ENCODE peak calls at places on chromosomes 2 and 18, in six cellular contexts. One of them, this sample, is unnamed.
A peak's percentile ranks its signal among the peaks of the same experiment; 100 is the strongest.

GRCh38 chr18:59921384-59921891 is 21.6 kb downstream of the PMAIP1 start:
- DNase-seq in psoas muscle: no peak
- DNase-seq in cardiac septum: no peak
- DNase-seq in A549: no peak
- DNase-seq in NCI-H2081: no peak
- DNase-seq in hippocampal formation: no peak
- DNase-seq in this sample: no peak

GRCh38 chr2:84077504-84077903 is 381.6 kb downstream of the SUCLG1 start:
- DNase-seq in cardiac septum: no peak
- DNase-seq in NCI-H2081: peak; percentile 35
- DNase-seq in A549: peak; percentile 38
- DNase-seq in psoas muscle: no peak
- DNase-seq in hippocampal formation: no peak
- DNase-seq in this sample: peak; percentile 14

GRCh38 chr2:200728630-200729029 is 83.1 kb upstream of the BZW1 start:
- DNase-seq in A549: peak; percentile 19
- DNase-seq in cardiac septum: no peak
- DNase-seq in psoas muscle: peak; percentile 54
- DNase-seq in hippocampal formation: no peak
- DNase-seq in NCI-H2081: no peak
- DNase-seq in this sample: no peak

GRCh38 chr2:229910832-229911412 is 10.9 kb downstream of the TRIP12 start:
- DNase-seq in psoas muscle: no peak
- DNase-seq in cardiac septum: no peak
- DNase-seq in NCI-H2081: no peak
- DNase-seq in A549: peak; percentile 31
- DNase-seq in hippocampal formation: no peak
- DNase-seq in this sample: peak; percentile 28

GRCh38 chr2:196208915-196209314 is 37.5 kb upstream of the STK17B start:
- DNase-seq in psoas muscle: no peak
- DNase-seq in A549: no peak
- DNase-seq in NCI-H2081: no peak
- DNase-seq in hippocampal formation: no peak
- DNase-seq in cardiac septum: no peak
- DNase-seq in this sample: no peak

GRCh38 chr18:40690062-40690461 is 1265.0 kb upstream of the PIK3C3 start:
- DNase-seq in A549: no peak
- DNase-seq in NCI-H2081: no peak
- DNase-seq in cardiac septum: no peak
- DNase-seq in hippocampal formation: no peak
- DNase-seq in psoas muscle: no peak
- DNase-seq in this sample: no peak

GRCh38 chr2:61905372-61906186 is at the start of gene COMMD1:
- DNase-seq in A549: peak; percentile 81
- DNase-seq in NCI-H2081: peak; percentile 85
- DNase-seq in cardiac septum: peak; percentile 94
- DNase-seq in psoas muscle: peak; percentile 90
- DNase-seq in hippocampal formation: peak; percentile 84
- DNase-seq in this sample: peak; percentile 77

GRCh38 chr18:13134551-13135401 is 83.8 kb upstream of the LDLRAD4 start:
- DNase-seq in hippocampal formation: no peak
- DNase-seq in NCI-H2081: no peak
- DNase-seq in psoas muscle: no peak
- DNase-seq in cardiac septum: no peak
- DNase-seq in A549: no peak
- DNase-seq in this sample: no peak

GRCh38 chr2:235497096-235497495 is 3.3 kb downstream of the AGAP1 start:
- DNase-seq in cardiac septum: peak; percentile 19
- DNase-seq in hippocampal formation: peak; percentile 36
- DNase-seq in psoas muscle: no peak
- DNase-seq in NCI-H2081: no peak
- DNase-seq in A549: no peak
- DNase-seq in this sample: no peak

GRCh38 chr2:102094917-102095316 is 47.6 kb upstream of the IL1R1 start:
- DNase-seq in cardiac septum: no peak
- DNase-seq in psoas muscle: peak; percentile 63
- DNase-seq in hippocampal formation: no peak
- DNase-seq in A549: peak; percentile 73
- DNase-seq in NCI-H2081: no peak
- DNase-seq in this sample: no peak

GRCh38 chr2:219965287-219965870 is 337.9 kb downstream of the SLC4A3 start:
- DNase-seq in hippocampal formation: no peak
- DNase-seq in A549: no peak
- DNase-seq in psoas muscle: no peak
- DNase-seq in NCI-H2081: no peak
- DNase-seq in cardiac septum: no peak
- DNase-seq in this sample: no peak

GRCh38 chr18:49031511-49032188 is 80.9 kb upstream of the SMAD7 start:
- DNase-seq in psoas muscle: peak; percentile 55
- DNase-seq in cardiac septum: no peak
- DNase-seq in hippocampal formation: no peak
- DNase-seq in NCI-H2081: no peak
- DNase-seq in A549: no peak
- DNase-seq in this sample: no peak

GRCh38 chr18:69172046-69172445 is 228.6 kb upstream of the DOK6 start:
- DNase-seq in cardiac septum: no peak
- DNase-seq in A549: no peak
- DNase-seq in psoas muscle: no peak
- DNase-seq in NCI-H2081: no peak
- DNase-seq in hippocampal formation: no peak
- DNase-seq in this sample: no peak

GRCh38 chr2:227759411-227760113 is 13.9 kb downstream of the SCYGR8 start:
- DNase-seq in cardiac septum: no peak
- DNase-seq in psoas muscle: no peak
- DNase-seq in NCI-H2081: no peak
- DNase-seq in hippocampal formation: no peak
- DNase-seq in A549: no peak
- DNase-seq in this sample: no peak

GRCh38 chr2:28342081-28342967 is 50.3 kb upstream of the FOSL2 start:
- DNase-seq in psoas muscle: peak; percentile 82
- DNase-seq in hippocampal formation: no peak
- DNase-seq in NCI-H2081: no peak
- DNase-seq in cardiac septum: no peak
- DNase-seq in A549: peak; percentile 66
- DNase-seq in this sample: peak; percentile 61

GRCh38 chr2:185787530-185788145 is 49.0 kb downstream of the FSIP2 start:
- DNase-seq in cardiac septum: no peak
- DNase-seq in hippocampal formation: no peak
- DNase-seq in NCI-H2081: no peak
- DNase-seq in psoas muscle: no peak
- DNase-seq in A549: no peak
- DNase-seq in this sample: no peak

GRCh38 chr2:42977236-42978174 is 185.1 kb upstream of the HAAO start:
- DNase-seq in hippocampal formation: no peak
- DNase-seq in A549: no peak
- DNase-seq in cardiac septum: peak; percentile 67
- DNase-seq in psoas muscle: no peak
- DNase-seq in NCI-H2081: no peak
- DNase-seq in this sample: no peak

GRCh38 chr18:48133675-48134251 is 203.3 kb upstream of the SMAD2 start:
- DNase-seq in A549: no peak
- DNase-seq in hippocampal formation: no peak
- DNase-seq in cardiac septum: no peak
- DNase-seq in NCI-H2081: peak; percentile 92
- DNase-seq in psoas muscle: no peak
- DNase-seq in this sample: no peak

GRCh38 chr2:104476563-104476988 is 377.3 kb upstream of the POU3F3 start:
- DNase-seq in psoas muscle: no peak
- DNase-seq in NCI-H2081: no peak
- DNase-seq in hippocampal formation: no peak
- DNase-seq in cardiac septum: no peak
- DNase-seq in A549: no peak
- DNase-seq in this sample: no peak

GRCh38 chr2:95289251-95289650 is 7.9 kb upstream of the KCNIP3 start:
- DNase-seq in hippocampal formation: no peak
- DNase-seq in psoas muscle: no peak
- DNase-seq in A549: no peak
- DNase-seq in cardiac septum: no peak
- DNase-seq in NCI-H2081: peak; percentile 27
- DNase-seq in this sample: no peak

GRCh38 chr2:177579486-177580036 is 187.0 kb downstream of the AGPS start:
- DNase-seq in cardiac septum: no peak
- DNase-seq in NCI-H2081: no peak
- DNase-seq in psoas muscle: no peak
- DNase-seq in hippocampal formation: no peak
- DNase-seq in A549: no peak
- DNase-seq in this sample: no peak

GRCh38 chr2:238257786-238258700 is 18.2 kb upstream of the HES6 start:
- DNase-seq in NCI-H2081: no peak
- DNase-seq in A549: no peak
- DNase-seq in psoas muscle: peak; percentile 29
- DNase-seq in cardiac septum: no peak
- DNase-seq in hippocampal formation: no peak
- DNase-seq in this sample: no peak